ENCODE peak calls at places on chromosome 19, in seven cellular contexts. S, R, N, W, K, F and J are unnamed samples.

GRCh38 chr19:13843104-13843921 is 33.6 kb upstream of the NANOS3 start:
- DNase-seq in S (no peak), R (no peak), N (no peak), W (no peak), K (no peak), F (peak; percentile 64), J (no peak)

GRCh38 chr19:16801599-16801998 is 27.6 kb upstream of the SIN3B start:
- DNase-seq in S (no peak), R (no peak), N (no peak), W (no peak), K (no peak), F (no peak), J (no peak)

GRCh38 chr19:9086761-9087160 is at the start of gene OR1M1:
- DNase-seq in S (no peak), R (no peak), N (no peak), W (no peak), K (no peak), F (no peak), J (no peak)

GRCh38 chr19:8592231-8593009 is 15.2 kb upstream of the MYO1F start:
- DNase-seq in S (peak; percentile 96), R (peak; percentile 92), N (peak; percentile 71), W (no peak), K (peak; percentile 98), F (no peak), J (peak; percentile 85)

GRCh38 chr19:18522124-18522861 is 423 bp upstream of the ELL start:
- DNase-seq in S (peak; percentile 100), R (peak; percentile 100), N (peak; percentile 100), W (peak; percentile 98), K (peak; percentile 100), F (peak; percentile 100), J (peak; percentile 100)

GRCh38 chr19:49425922-49426592 is 869 bp downstream of the GFY start:
- DNase-seq in S (no peak), R (no peak), N (no peak), W (no peak), K (no peak), F (peak; percentile 61), J (no peak)

GRCh38 chr19:988081-988480 is 3.9 kb downstream of the WDR18 start:
- DNase-seq in S (no peak), R (no peak), N (no peak), W (no peak), K (no peak), F (no peak), J (no peak)

GRCh38 chr19:47210689-47211316 is 20.2 kb downstream of the BBC3 start:
- DNase-seq in S (peak; percentile 56), R (peak; percentile 68), N (peak; percentile 50), W (peak; percentile 26), K (peak; percentile 70), F (peak; percentile 81), J (peak; percentile 62)

GRCh38 chr19:31278555-31279435 is 70.4 kb downstream of the TSHZ3 start:
- DNase-seq in S (no peak), R (no peak), N (no peak), W (no peak), K (no peak), F (no peak), J (no peak)

GRCh38 chr19:41376241-41376997 is at the start of gene TMEM91:
- DNase-seq in S (peak; percentile 14), R (no peak), N (no peak), W (no peak), K (no peak), F (no peak), J (no peak)

GRCh38 chr19:50358483-50359431 is 6.7 kb downstream of the NAPSA start:
- DNase-seq in S (peak; percentile 73), R (peak; percentile 63), N (no peak), W (no peak), K (no peak), F (peak; percentile 72), J (no peak)

GRCh38 chr19:17469371-17470203 is 737 bp upstream of the SLC27A1 start:
- DNase-seq in S (peak; percentile 87), R (peak; percentile 91), N (no peak), W (no peak), K (peak; percentile 99), F (peak; percentile 85), J (peak; percentile 91)

GRCh38 chr19:10228925-10229324 is 2.2 kb downstream of the S1PR2 start:
- DNase-seq in S (no peak), R (no peak), N (no peak), W (no peak), K (no peak), F (peak; percentile 20), J (no peak)

GRCh38 chr19:2841858-2842574 is 741 bp downstream of the ZNF555 start:
- DNase-seq in S (no peak), R (no peak), N (no peak), W (no peak), K (no peak), F (no peak), J (no peak)

GRCh38 chr19:925087-925911 is 536 bp upstream of the ARID3A start:
- DNase-seq in S (peak; percentile 67), R (peak; percentile 67), N (peak; percentile 32), W (no peak), K (no peak), F (peak; percentile 85), J (no peak)

GRCh38 chr19:8208119-8208709 is 956 bp upstream of the CERS4 start:
- DNase-seq in S (no peak), R (no peak), N (no peak), W (no peak), K (no peak), F (no peak), J (no peak)

GRCh38 chr19:4866595-4867424 is 657 bp downstream of the PLIN3 start:
- DNase-seq in S (peak; percentile 42), R (peak; percentile 28), N (no peak), W (no peak), K (no peak), F (no peak), J (no peak)

GRCh38 chr19:55519461-55520311 is 17.2 kb downstream of the SBK2 start:
- DNase-seq in S (no peak), R (no peak), N (peak; percentile 73), W (no peak), K (no peak), F (peak; percentile 11), J (peak; percentile 19)

GRCh38 chr19:5338661-5339469 is 1.7 kb downstream of the PTPRS start:
- DNase-seq in S (no peak), R (no peak), N (no peak), W (no peak), K (no peak), F (no peak), J (no peak)

GRCh38 chr19:1913781-1914577 is 8.8 kb downstream of the ADAT3 start:
- DNase-seq in S (no peak), R (no peak), N (no peak), W (no peak), K (no peak), F (no peak), J (no peak)